ENCODE peak calls at places on chromosomes 5 and 9, in four cellular contexts. E is Karpas-422, Y is stomach, Q is left lung. K is an unnamed sample.

GRCh38 chr5:133612021-133612860 is at the start of gene FSTL4:
- DNase-seq in E (no peak), Q (peak; percentile 89), Y (peak; percentile 67), K (no peak)

GRCh38 chr9:34001308-34001707 is 47.4 kb downstream of the UBAP2 start:
- DNase-seq in Y (no peak), E (no peak), Q (no peak), K (no peak)

GRCh38 chr9:85914108-85914507 is 26.8 kb upstream of the NAA35 start:
- DNase-seq in E (no peak), Y (no peak), Q (no peak), K (no peak)

GRCh38 chr5:133943475-133943817 is 25.0 kb downstream of the C5orf15 start:
- DNase-seq in Y (no peak), Q (peak; percentile 11), E (no peak), K (no peak)

GRCh38 chr5:9156282-9156681 is 389.6 kb downstream of the SEMA5A start:
- DNase-seq in Y (no peak), Q (no peak), E (peak; percentile 61), K (peak; percentile 72)

GRCh38 chr9:89768650-89769071 is 163.8 kb downstream of the GADD45G start:
- DNase-seq in Y (no peak), E (no peak), Q (no peak), K (no peak)

GRCh38 chr9:2502760-2503159 is 118.8 kb upstream of the VLDLR start:
- DNase-seq in Y (no peak), Q (no peak), E (no peak), K (peak; percentile 33)

GRCh38 chr9:114803459-114803858 is 2.4 kb downstream of the TNFSF15 start:
- DNase-seq in E (no peak), Y (no peak), Q (no peak), K (no peak)

GRCh38 chr9:15873573-15874177 is 320.8 kb downstream of the CCDC171 start:
- DNase-seq in Y (no peak), Q (no peak), E (peak; percentile 67), K (peak; percentile 59)

GRCh38 chr9:120928720-120929389 is 2.3 kb upstream of the TRAF1 start:
- DNase-seq in E (peak; percentile 84), Y (peak; percentile 83), Q (peak; percentile 97), K (peak; percentile 50)

GRCh38 chr5:119501671-119502179 is 49.4 kb downstream of the HSD17B4 start:
- DNase-seq in Y (no peak), Q (no peak), E (no peak), K (no peak)

GRCh38 chr5:53069626-53070025 is 39.9 kb downstream of the MOCS2 start:
- DNase-seq in Q (no peak), Y (no peak), E (no peak), K (peak; percentile 34)

GRCh38 chr9:90007516-90008430 is 403.0 kb downstream of the GADD45G start:
- DNase-seq in Y (no peak), Q (no peak), E (no peak), K (peak; percentile 94)

GRCh38 chr5:179323026-179323571 is 22.2 kb downstream of the ADAMTS2 start:
- DNase-seq in Y (no peak), E (no peak), Q (peak; percentile 45), K (no peak)

GRCh38 chr9:21817176-21817575 is 14.7 kb downstream of the MTAP start:
- DNase-seq in Y (no peak), E (no peak), Q (no peak), K (peak; percentile 78)

GRCh38 chr5:97065475-97065874 is 76.9 kb downstream of the LIX1 start:
- DNase-seq in Q (no peak), E (no peak), Y (no peak), K (no peak)

GRCh38 chr5:4018968-4019766 is 423.5 kb downstream of the IRX1 start:
- DNase-seq in Y (no peak), Q (no peak), E (no peak), K (no peak)

GRCh38 chr5:131357739-131358561 is 94.1 kb downstream of the CDC42SE2 start:
- DNase-seq in E (peak; percentile 52), Q (no peak), Y (no peak), K (no peak)

GRCh38 chr5:61230492-61230891 is 68.2 kb upstream of the SMIM15 start:
- DNase-seq in Y (no peak), E (no peak), Q (no peak), K (no peak)

GRCh38 chr5:36013182-36013581 is 22.0 kb upstream of the UGT3A1 start:
- DNase-seq in Q (no peak), E (no peak), Y (no peak), K (no peak)

GRCh38 chr5:1895771-1896420 is 13.2 kb upstream of the IRX4 start:
- DNase-seq in E (no peak), Q (peak; percentile 45), Y (no peak), K (no peak)

GRCh38 chr9:88005146-88005750 is 30.9 kb upstream of the CDK20 start:
- DNase-seq in Y (no peak), Q (no peak), E (no peak), K (no peak)

GRCh38 chr5:119318256-119318914 is 37.4 kb upstream of the TNFAIP8 start:
- DNase-seq in Q (no peak), E (no peak), Y (no peak), K (no peak)

GRCh38 chr5:181114844-181115778 is 15.9 kb downstream of the OR2V1 start:
- DNase-seq in Q (no peak), Y (no peak), E (no peak), K (peak; percentile 45)

GRCh38 chr5:103119067-103119764 is 722 bp downstream of the GIN1 start:
- DNase-seq in Q (no peak), E (peak; percentile 84), Y (no peak), K (peak; percentile 19)

GRCh38 chr5:33240552-33240951 is 200.2 kb upstream of the TARS1 start:
- DNase-seq in Y (no peak), Q (no peak), E (no peak), K (no peak)

GRCh38 chr5:74185599-74185998 is 454.9 kb downstream of the ENC1 start:
- DNase-seq in Y (no peak), E (no peak), Q (no peak), K (no peak)

GRCh38 chr5:127012933-127013332 is 17.4 kb downstream of the MARCHF3 start:
- DNase-seq in Q (no peak), Y (no peak), E (no peak), K (peak; percentile 55)

GRCh38 chr5:7272408-7272807 is 123.5 kb upstream of the ADCY2 start:
- DNase-seq in Y (no peak), E (no peak), Q (no peak), K (no peak)

GRCh38 chr5:17184596-17184995 is 32.8 kb upstream of the BASP1 start:
- DNase-seq in Y (no peak), E (no peak), Q (no peak), K (peak; percentile 51)

GRCh38 chr5:54807421-54807820 is 178.0 kb downstream of the ESM1 start:
- DNase-seq in Q (no peak), E (no peak), Y (no peak), K (peak; percentile 90)

GRCh38 chr9:16247188-16247875 is 623.1 kb downstream of the BNC2 start:
- DNase-seq in Y (no peak), E (no peak), Q (no peak), K (peak; percentile 57)

GRCh38 chr9:90881648-90882047 is 80.0 kb downstream of the SYK start:
- DNase-seq in Y (no peak), E (no peak), Q (no peak), K (no peak)

GRCh38 chr9:27362447-27363210 is 65.7 kb upstream of the EQTN start:
- DNase-seq in Y (no peak), Q (no peak), E (no peak), K (no peak)
- H3K27ac ChIP-seq in Y (peak overlapping the region; percentile 58), Q (no peak overlapping the region), E (no peak overlapping the region), K (no peak overlapping the region)

DNA sequence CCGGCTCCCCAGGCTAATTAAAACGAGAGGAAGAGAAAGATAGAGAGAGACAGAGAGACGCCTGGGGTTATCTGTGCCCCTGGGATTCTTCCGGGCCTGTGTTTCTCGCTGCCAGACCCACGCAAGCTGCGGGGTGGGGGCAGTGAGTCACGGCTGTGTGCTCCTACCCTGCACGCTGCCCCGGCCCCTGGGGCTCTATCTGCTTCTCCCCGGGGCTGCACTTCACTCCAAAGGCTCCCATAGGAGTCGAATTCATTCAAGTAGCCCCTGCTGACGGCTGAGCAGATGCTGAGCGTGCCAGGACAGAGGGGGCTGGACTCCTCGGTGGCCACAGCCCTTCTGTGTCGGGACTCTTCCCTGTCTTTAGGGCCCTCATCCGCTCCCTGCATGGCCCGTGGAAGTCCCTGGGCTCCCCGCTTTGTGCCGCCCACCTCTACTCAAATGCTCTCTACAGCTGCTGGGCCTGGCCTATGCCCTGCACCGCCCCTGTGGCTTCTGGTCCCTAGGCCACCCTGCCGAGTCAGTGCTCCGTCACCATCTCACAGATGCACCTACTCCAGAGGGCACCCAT is 22.8 kb downstream of the SARDH start:
- DNase-seq in Y (no peak), Q (peak; percentile 62), E (no peak), K (peak; percentile 57)
- H3K27ac ChIP-seq in Y (no peak overlapping the region), Q (peak overlapping the region; percentile 44), E (no peak overlapping the region), K (peak overlapping the region; percentile 52)

GRCh38 chr5:135246605-135246922 is 152.5 kb downstream of the MACROH2A1 start:
- DNase-seq in Q (no peak), E (no peak), Y (no peak), K (no peak)

GRCh38 chr5:135243194-135244191 is 155.5 kb downstream of the MACROH2A1 start:
- DNase-seq in Y (peak; percentile 25), E (no peak), Q (no peak), K (no peak)

GRCh38 chr5:135246923-135247795 is 151.9 kb downstream of the MACROH2A1 start:
- DNase-seq in E (no peak), Y (peak; percentile 21), Q (no peak), K (peak; percentile 93)

GRCh38 chr5:135244620-135245021 is 154.4 kb downstream of the MACROH2A1 start:
- DNase-seq in E (no peak), Q (no peak), Y (peak; percentile 15), K (no peak)

GRCh38 chr5:135245521-135246499 is 153.2 kb downstream of the MACROH2A1 start:
- DNase-seq in E (no peak), Y (peak; percentile 23), Q (no peak), K (peak; percentile 53)
- H3K27ac ChIP-seq in E (no peak overlapping the region), Y (no peak overlapping the region), Q (no peak overlapping the region), K (peak overlapping the region; percentile 53)

GRCh38 chr9:136940526-136941230 is 3.9 kb downstream of the FBXW5 start:
- DNase-seq in Y (no peak), E (no peak), Q (peak; percentile 79), K (no peak)
- H3K27ac ChIP-seq in Y (no peak overlapping the region), E (no peak overlapping the region), Q (no peak overlapping the region), K (no peak overlapping the region)

GRCh38 chr9:69197687-69198086 is 23.6 kb downstream of the TJP2 start:
- DNase-seq in E (no peak), Y (no peak), Q (no peak), K (no peak)
- H3K27ac ChIP-seq in E (no peak overlapping the region), Y (no peak overlapping the region), Q (no peak overlapping the region), K (no peak overlapping the region)

GRCh38 chr5:175596818-175597217 is 61.1 kb upstream of the HRH2 start:
- DNase-seq in Y (no peak), E (no peak), Q (no peak), K (no peak)
- H3K27ac ChIP-seq in Y (no peak overlapping the region), E (no peak overlapping the region), Q (no peak overlapping the region), K (no peak overlapping the region)

GRCh38 chr9:111427186-111427585 is 57.0 kb downstream of the ECPAS start:
- DNase-seq in Q (no peak), Y (no peak), E (peak; percentile 43), K (peak; percentile 70)
- H3K27ac ChIP-seq in Q (no peak overlapping the region), Y (no peak overlapping the region), E (no peak overlapping the region), K (no peak overlapping the region)

GRCh38 chr5:37737326-37738056 is 102.3 kb downstream of the GDNF start:
- DNase-seq in Q (no peak), E (no peak), Y (no peak), K (no peak)
- H3K27ac ChIP-seq in Q (no peak overlapping the region), E (no peak overlapping the region), Y (no peak overlapping the region), K (no peak overlapping the region)

K was measured in fibroblast of lung.